ENCODE peak calls at places on chromosomes 16 and 17, in five cellular contexts. Y is GM13976, A is PC-9, S is fibroblast of lung, N is tibial artery. B is an unnamed sample.

GRCh38 chr17:64155751-64156544 is 26.0 kb upstream of the ERN1 start:
- DNase-seq in Y (no peak), A (no peak), S (peak; percentile 45), N (no peak), B (no peak)

GRCh38 chr16:3131755-3132377 is 3.0 kb upstream of the ZNF213 start:
- DNase-seq in Y (no peak), A (no peak), S (peak; percentile 25), N (no peak), B (peak; percentile 59)

GRCh38 chr16:73015612-73016487 is 32.1 kb downstream of the ZFHX3 start:
- DNase-seq in Y (peak; percentile 74), A (peak; percentile 94), S (no peak), N (peak; percentile 56), B (peak; percentile 96)

GRCh38 chr17:8275421-8276290 is 12.8 kb upstream of the RANGRF start:
- DNase-seq in Y (no peak), A (no peak), S (no peak), N (no peak), B (no peak)

GRCh38 chr16:22360963-22361659 is 13.3 kb downstream of the CDR2 start:
- DNase-seq in Y (no peak), A (no peak), S (no peak), N (no peak), B (no peak)

GRCh38 chr17:61352771-61353170 is 46.9 kb upstream of the TBX2 start:
- DNase-seq in Y (no peak), A (no peak), S (no peak), N (no peak), B (no peak)

GRCh38 chr16:58511933-58512815 is 3.1 kb upstream of the SETD6 start:
- DNase-seq in Y (peak; percentile 83), A (no peak), S (peak; percentile 38), N (peak; percentile 81), B (peak; percentile 78)

GRCh38 chr16:4313563-4314531 is 2.0 kb upstream of the GLIS2 start:
- DNase-seq in Y (peak; percentile 79), A (peak; percentile 44), S (peak; percentile 32), N (no peak), B (no peak)

GRCh38 chr16:86403541-86404163 is 106.7 kb upstream of the FOXF1 start:
- DNase-seq in Y (no peak), A (no peak), S (no peak), N (no peak), B (no peak)

GRCh38 chr16:56257260-56257659 is 66.0 kb downstream of the GNAO1 start:
- DNase-seq in Y (no peak), A (no peak), S (no peak), N (peak; percentile 80), B (no peak)

GRCh38 chr16:27326251-27326650 is 12.5 kb downstream of the IL4R start:
- DNase-seq in Y (no peak), A (no peak), S (no peak), N (no peak), B (no peak)

GRCh38 chr17:74840989-74841666 is 18.6 kb downstream of the GRIN2C start:
- DNase-seq in Y (no peak), A (no peak), S (peak; percentile 27), N (peak; percentile 81), B (peak; percentile 18)

GRCh38 chr17:80364091-80364691 is 50.8 kb upstream of the ENDOV start:
- DNase-seq in Y (no peak), A (no peak), S (no peak), N (no peak), B (peak; percentile 80)

GRCh38 chr17:61499632-61500031 is 47.4 kb downstream of the TBX4 start:
- DNase-seq in Y (no peak), A (no peak), S (no peak), N (no peak), B (no peak)

GRCh38 chr16:74898667-74899066 is 86.3 kb downstream of the WDR59 start:
- DNase-seq in Y (no peak), A (no peak), S (no peak), N (no peak), B (no peak)

GRCh38 chr17:71023631-71024030 is 854.3 kb downstream of the KCNJ2 start:
- DNase-seq in Y (no peak), A (no peak), S (peak; percentile 21), N (no peak), B (peak; percentile 1)

GRCh38 chr16:50267151-50267631 is 840 bp downstream of the ADCY7 start:
- DNase-seq in Y (no peak), A (no peak), S (no peak), N (peak; percentile 53), B (no peak)

GRCh38 chr17:77504652-77505459 is 364.1 kb downstream of the SEC14L1 start:
- DNase-seq in Y (peak; percentile 37), A (no peak), S (no peak), N (peak; percentile 49), B (no peak)

GRCh38 chr16:14369734-14370598 is 260.1 kb downstream of the PARN start:
- DNase-seq in Y (no peak), A (no peak), S (no peak), N (peak; percentile 79), B (peak; percentile 72)

GRCh38 chr16:77250395-77250794 is 51.2 kb downstream of the SYCE1L start:
- DNase-seq in Y (no peak), A (no peak), S (peak; percentile 37), N (no peak), B (no peak)

GRCh38 chr17:45388604-45389325 is 43.9 kb downstream of the ARHGAP27 start:
- DNase-seq in Y (no peak), A (no peak), S (peak; percentile 46), N (no peak), B (peak; percentile 33)

GRCh38 chr17:336110-337021 is 16.2 kb downstream of the RPH3AL start:
- DNase-seq in Y (no peak), A (no peak), S (no peak), N (peak; percentile 68), B (no peak)

GRCh38 chr17:74457146-74457819 is 9.2 kb upstream of the CD300A start:
- DNase-seq in Y (peak; percentile 81), A (no peak), S (peak; percentile 20), N (peak; percentile 84), B (peak; percentile 53)

GRCh38 chr17:7486181-7486580 is 2.0 kb downstream of the POLR2A start:
- DNase-seq in Y (no peak), A (no peak), S (peak; percentile 47), N (no peak), B (no peak)

DNA sequence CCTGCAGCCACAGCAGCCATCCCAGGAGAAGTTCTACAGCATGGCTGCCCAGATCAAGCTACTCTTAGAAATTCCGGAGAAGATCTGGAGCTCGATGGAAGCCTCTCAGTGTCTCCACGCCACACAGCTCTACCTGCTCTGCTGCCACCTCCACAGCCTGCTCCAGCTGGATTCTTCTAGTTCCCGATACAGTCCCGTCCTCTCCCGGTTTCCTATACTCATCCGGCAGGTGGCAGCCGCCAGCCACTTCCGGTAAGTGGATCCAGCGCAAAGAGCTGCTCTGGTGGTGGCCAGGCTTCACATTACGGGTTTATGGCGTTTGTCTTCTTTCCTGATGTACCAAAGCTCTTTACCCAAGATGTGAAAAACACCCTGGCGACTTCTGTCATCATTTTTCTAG is 3.6 kb downstream of the COG1 start:
- DNase-seq in Y (no peak), A (no peak), S (peak; percentile 25), N (peak; percentile 65), B (peak; percentile 55)
- TF ChIP-seq CTCF in Y (no peak), A (no peak), S (peak; percentile 25), N (no peak), B (peak; percentile 58)

GRCh38 chr17:48259710-48260291 is 152.2 kb downstream of the SNX11 start:
- DNase-seq in Y (no peak), A (peak; percentile 55), S (peak; percentile 16), N (no peak), B (peak; percentile 56)
- TF ChIP-seq CTCF in Y (peak; percentile 40), A (peak; percentile 87), S (peak; percentile 56), N (peak; percentile 16), B (peak; percentile 72)

GRCh38 chr16:31507929-31508705 is at the start of gene RUSF1:
- DNase-seq in Y (peak; percentile 93), A (peak; percentile 79), S (peak; percentile 90), N (peak; percentile 94), B (peak; percentile 89)
- TF ChIP-seq CTCF in Y (no peak), A (no peak), S (no peak), N (no peak), B (no peak)

DNA sequence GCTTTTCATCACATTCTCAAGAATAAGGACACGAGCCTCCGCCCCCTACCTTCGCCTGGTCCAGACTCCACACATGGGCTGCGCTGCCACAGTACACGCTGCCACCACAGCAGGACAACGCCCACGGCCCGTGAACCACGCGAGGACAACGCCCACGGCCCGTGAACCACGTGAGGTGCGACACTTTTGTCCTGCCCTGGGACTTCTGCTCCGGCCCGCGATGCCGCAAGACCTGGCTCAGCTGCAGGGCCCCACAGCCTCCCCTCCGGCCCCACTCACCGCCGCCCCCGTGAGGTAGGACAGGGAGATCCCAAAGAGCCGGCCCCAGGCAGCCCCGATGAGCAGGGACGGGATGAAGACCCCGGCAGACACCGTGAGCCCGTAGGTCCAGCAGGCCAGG is 5.9 kb upstream of the CCDC154 start:
- DNase-seq in Y (no peak), A (no peak), S (no peak), N (no peak), B (no peak)
- TF ChIP-seq CTCF in Y (no peak), A (no peak), S (no peak), N (no peak), B (no peak)

GRCh38 chr17:48025040-48025903 is 12.3 kb downstream of the COPZ2 start:
- DNase-seq in Y (peak; percentile 97), A (peak; percentile 91), S (peak; percentile 93), N (peak; percentile 99), B (peak; percentile 96)
- TF ChIP-seq CTCF in Y (peak; percentile 81), A (peak; percentile 87), S (peak; percentile 55), N (peak; percentile 84), B (peak; percentile 73)

GRCh38 chr17:59716427-59716826 is 9.0 kb downstream of the VMP1 start:
- DNase-seq in Y (no peak), A (no peak), S (no peak), N (no peak), B (no peak)
- TF ChIP-seq CTCF in Y (no peak), A (no peak), S (no peak), N (no peak), B (no peak)

GRCh38 chr17:43591750-43592562 is 45.8 kb upstream of the ETV4 start:
- DNase-seq in Y (peak; percentile 41), A (no peak), S (peak; percentile 93), N (peak; percentile 86), B (peak; percentile 85)
- TF ChIP-seq CTCF in Y (no peak), A (no peak), S (no peak), N (no peak), B (no peak)

DNA sequence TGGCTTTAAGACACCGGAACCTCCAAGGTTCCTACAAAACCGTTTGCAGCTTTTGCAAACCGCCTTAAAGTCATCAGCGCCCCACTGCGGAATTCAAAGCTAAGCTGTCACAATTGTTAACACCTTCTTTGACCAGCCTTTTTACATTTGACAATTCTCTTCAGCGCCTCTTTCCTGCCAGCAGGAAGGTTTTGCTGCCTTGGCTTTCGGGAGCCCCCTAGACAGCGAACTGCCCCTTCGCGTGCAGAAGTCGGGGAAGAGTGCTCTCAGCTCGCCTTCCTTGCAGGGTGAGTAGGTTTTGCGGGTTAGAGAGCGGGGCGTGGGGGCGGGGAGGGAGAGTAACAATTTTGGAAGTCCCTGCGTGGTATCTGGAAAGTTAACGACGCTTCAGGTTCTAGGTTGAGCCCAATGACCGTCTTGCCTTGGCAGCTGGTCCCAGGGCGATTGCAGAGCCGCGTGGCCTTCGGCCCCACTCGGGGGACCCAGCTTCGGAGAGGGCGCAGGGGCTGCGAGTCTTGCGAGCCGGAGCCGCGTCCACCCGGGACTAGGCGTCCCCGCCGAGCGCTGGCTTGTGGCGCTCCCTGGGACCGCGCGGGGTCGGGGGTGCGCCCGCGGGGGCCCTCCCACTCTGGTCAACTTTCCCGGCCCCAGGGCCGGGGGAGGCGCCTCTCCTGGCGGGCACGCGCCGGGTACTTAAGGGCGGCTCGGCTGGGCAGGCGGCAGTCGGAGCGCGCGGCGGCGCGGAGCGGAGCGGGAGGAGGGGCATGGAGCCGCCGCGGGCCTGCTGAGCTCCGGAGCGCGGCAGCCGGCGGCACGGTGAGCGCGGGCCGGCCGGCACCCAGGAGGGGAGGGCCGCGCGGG is at the start of gene HAS3:
- DNase-seq in Y (peak; percentile 78), A (peak; percentile 71), S (peak; percentile 65), N (no peak), B (peak; percentile 87)
- TF ChIP-seq CTCF in Y (no peak), A (peak; percentile 62), S (no peak), N (no peak), B (peak; percentile 64)

B was measured in epithelial cell of esophagus.